ENCODE peak calls at places on chromosomes 5 and 9, in four cellular contexts. B, T, C and U are unnamed samples.

GRCh38 chr9:91166796-91167366 is 194.8 kb downstream of the AUH start:
- DNase-seq in C (no peak), B (no peak), T (peak), U (no peak)

GRCh38 chr9:2800385-2801179 is 43.3 kb downstream of the PUM3 start:
- DNase-seq in B (peak), T (no peak), C (no peak), U (no peak)

GRCh38 chr5:14665949-14666741 is 1.6 kb downstream of the OTULIN start:
- DNase-seq in T (peak), B (no peak), C (peak), U (no peak)

GRCh38 chr5:126514159-126515141 is 80.6 kb downstream of the ALDH7A1 start:
- DNase-seq in T (peak), B (peak), C (no peak), U (no peak)

GRCh38 chr5:96936431-96937221 is 746 bp downstream of the LNPEP start:
- DNase-seq in C (peak), B (peak), T (peak), U (no peak)

GRCh38 chr5:66072031-66072430 is 72.1 kb upstream of the SREK1 start:
- DNase-seq in C (no peak), T (peak), B (no peak), U (no peak)

GRCh38 chr5:41418220-41419031 is 92.0 kb downstream of the PLCXD3 start:
- DNase-seq in T (no peak), B (peak), C (no peak), U (no peak)

GRCh38 chr5:87686975-87687374 is 274.2 kb upstream of the CCNH start:
- DNase-seq in B (no peak), T (no peak), C (no peak), U (no peak)

GRCh38 chr5:1418921-1419280 is 26.3 kb downstream of the SLC6A3 start:
- DNase-seq in B (no peak), T (no peak), C (no peak), U (no peak)

GRCh38 chr5:178177569-178177968 is 9.6 kb downstream of the GMCL2 start:
- DNase-seq in T (no peak), C (no peak), B (no peak), U (no peak)

GRCh38 chr9:118567861-118568260 is 801.4 kb downstream of the BRINP1 start:
- DNase-seq in T (no peak), C (no peak), B (no peak), U (no peak)

GRCh38 chr5:148120317-148120716 is 48.0 kb upstream of the SPINK14 start:
- DNase-seq in B (no peak), T (no peak), C (no peak), U (no peak)

GRCh38 chr5:180316586-180316985 is 24.7 kb upstream of the MAPK9 start:
- DNase-seq in C (no peak), T (no peak), B (no peak), U (no peak)

GRCh38 chr5:77396017-77396416 is 96.1 kb downstream of the WDR41 start:
- DNase-seq in B (no peak), T (no peak), C (no peak), U (no peak)

GRCh38 chr5:151742870-151743294 is 15.5 kb downstream of the ATOX1 start:
- DNase-seq in T (peak), B (peak), C (no peak), U (no peak)

GRCh38 chr9:21096172-21096900 is 18.6 kb upstream of the IFNB1 start:
- DNase-seq in B (peak), C (no peak), T (peak), U (peak)

GRCh38 chr5:61202213-61202612 is 39.9 kb upstream of the SMIM15 start:
- DNase-seq in B (no peak), C (no peak), T (peak), U (no peak)

GRCh38 chr9:7333714-7334113 is 465.9 kb downstream of the DMAC1 start:
- DNase-seq in B (no peak), T (no peak), C (no peak), U (no peak)

GRCh38 chr5:55925181-55925580 is 69.6 kb downstream of the IL6ST start:
- DNase-seq in B (no peak), T (no peak), C (no peak), U (no peak)

GRCh38 chr5:139574641-139575312 is 13.6 kb downstream of the UBE2D2 start:
- DNase-seq in T (peak), C (no peak), B (peak), U (no peak)

GRCh38 chr9:84697494-84698114 is 28.1 kb downstream of the NTRK2 start:
- DNase-seq in B (peak), C (peak), T (peak), U (peak)

GRCh38 chr5:170105643-170106611 is at the start of gene FOXI1:
- DNase-seq in C (no peak), B (no peak), T (no peak), U (no peak)

GRCh38 chr9:35562895-35563746 is 41.9 kb upstream of the TESK1 start:
- DNase-seq in C (no peak), B (no peak), T (no peak), U (no peak)

GRCh38 chr5:92687793-92688467 is 893.1 kb downstream of the NR2F1-AS1 start:
- DNase-seq in T (peak), B (peak), C (no peak), U (peak)

GRCh38 chr5:135243194-135244191 is 155.5 kb downstream of the MACROH2A1 start:
- DNase-seq in C (peak), T (no peak), B (peak), U (no peak)

GRCh38 chr9:17613723-17614122 is 34.9 kb downstream of the SH3GL2 start:
- DNase-seq in B (peak), C (no peak), T (peak), U (peak)

GRCh38 chr5:177537389-177538361 is 16.7 kb downstream of the FAM193B start:
- DNase-seq in C (no peak), T (peak), B (peak), U (peak)

GRCh38 chr5:150801117-150801927 is 22.8 kb downstream of the SMIM3 start:
- DNase-seq in C (no peak), T (peak), B (peak), U (no peak)

GRCh38 chr5:370959-371810 is 49.7 kb downstream of the AHRR start:
- DNase-seq in C (peak), T (no peak), B (no peak), U (no peak)

GRCh38 chr5:367358-368130 is 46.0 kb downstream of the AHRR start:
- DNase-seq in T (no peak), C (peak), B (no peak), U (no peak)

GRCh38 chr5:370311-370958 is 48.9 kb downstream of the AHRR start:
- DNase-seq in T (no peak), B (no peak), C (peak), U (no peak)

GRCh38 chr5:368162-369084 is 46.9 kb downstream of the AHRR start:
- DNase-seq in C (peak), T (peak), B (peak), U (peak)

DNA sequence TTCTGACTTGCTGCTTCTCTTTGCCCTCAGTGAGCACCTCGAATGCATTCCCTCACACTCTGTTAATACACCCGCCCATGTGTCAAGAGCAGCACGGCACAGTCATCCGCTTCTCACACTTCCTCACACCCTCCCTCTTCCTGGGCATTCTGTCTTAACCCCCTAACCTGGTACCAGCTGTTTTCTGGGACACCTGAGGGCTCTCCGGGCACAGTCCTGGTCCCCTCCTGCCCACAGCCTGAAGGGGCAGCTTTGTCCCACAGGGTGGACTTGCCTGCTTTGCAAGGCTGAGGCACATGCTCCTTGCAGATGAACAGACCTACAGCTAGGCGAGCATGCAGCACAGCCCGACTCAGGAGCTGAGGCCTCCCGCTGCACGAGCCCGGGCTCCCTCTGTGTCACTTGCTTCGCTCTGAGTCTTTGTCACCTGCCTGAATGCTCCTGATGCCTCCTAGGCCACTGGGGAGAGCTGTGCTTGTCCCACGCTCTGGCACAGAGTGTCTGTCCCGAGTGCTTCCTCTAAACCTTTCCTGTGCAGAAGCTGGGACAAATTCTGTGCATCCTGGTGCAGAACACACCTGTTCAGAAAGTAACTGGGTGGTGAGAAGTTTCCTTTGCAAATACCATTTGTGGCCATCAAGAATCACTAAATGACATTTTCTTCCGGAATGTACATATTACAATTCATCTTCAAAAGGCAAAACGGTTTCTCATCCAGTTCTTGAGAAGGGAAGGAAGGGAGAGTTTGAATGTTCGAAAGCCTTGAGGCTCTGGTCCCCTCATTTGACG is 47.8 kb downstream of the AHRR start:
- DNase-seq in C (peak), B (no peak), T (no peak), U (no peak)
- TF ChIP-seq CTCF in C (no peak), B (no peak), T (no peak), U (no peak)

DNA sequence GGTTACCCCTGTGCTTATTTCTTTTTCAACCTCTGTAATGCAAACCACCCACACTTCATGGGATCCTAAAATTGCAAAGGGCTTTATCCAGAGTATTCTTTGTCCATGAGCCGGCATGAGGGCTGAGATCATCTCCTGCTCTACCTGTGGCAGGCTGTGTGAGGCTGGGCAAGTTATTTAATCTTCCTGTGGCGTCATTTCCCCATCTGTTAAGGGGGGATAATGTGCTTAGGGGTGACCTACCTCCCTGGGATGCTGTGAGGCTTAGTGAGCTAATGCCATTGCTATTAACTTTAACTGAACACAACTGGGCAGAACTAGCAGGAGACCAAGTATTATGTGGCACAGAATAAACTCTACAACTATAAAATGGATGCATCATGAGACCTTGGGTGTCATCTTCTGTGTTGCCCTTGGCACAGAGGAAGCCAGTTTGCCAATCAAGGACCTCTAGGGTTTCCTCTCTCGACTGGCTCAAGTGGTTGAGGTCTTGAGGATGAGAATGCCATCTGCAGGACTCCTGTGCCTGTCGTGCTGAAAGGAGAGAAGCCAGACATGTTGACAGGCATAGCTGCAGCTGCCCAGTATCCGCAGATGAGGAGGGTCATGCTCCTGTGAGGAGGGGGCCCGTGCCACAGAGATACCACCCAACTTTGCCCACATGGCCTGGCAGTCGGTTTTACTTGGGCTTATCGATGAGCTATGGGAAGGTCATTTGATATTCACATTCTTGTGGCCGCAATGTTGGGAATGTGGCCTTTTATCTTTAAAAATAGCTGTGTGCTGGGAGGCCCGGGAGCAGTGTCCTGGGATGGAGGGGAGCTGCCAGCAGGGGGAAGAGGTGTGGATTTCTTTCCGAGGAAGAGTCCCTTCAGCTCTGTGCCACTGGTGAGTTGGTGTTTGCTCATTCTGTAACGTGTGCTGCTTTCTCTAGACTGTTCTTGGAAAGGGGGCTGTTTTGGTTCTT is 17.2 kb downstream of the FRMPD1 start:
- DNase-seq in B (no peak), T (no peak), C (no peak), U (no peak)
- TF ChIP-seq CTCF in B (peak), T (no peak), C (no peak), U (no peak)

DNA sequence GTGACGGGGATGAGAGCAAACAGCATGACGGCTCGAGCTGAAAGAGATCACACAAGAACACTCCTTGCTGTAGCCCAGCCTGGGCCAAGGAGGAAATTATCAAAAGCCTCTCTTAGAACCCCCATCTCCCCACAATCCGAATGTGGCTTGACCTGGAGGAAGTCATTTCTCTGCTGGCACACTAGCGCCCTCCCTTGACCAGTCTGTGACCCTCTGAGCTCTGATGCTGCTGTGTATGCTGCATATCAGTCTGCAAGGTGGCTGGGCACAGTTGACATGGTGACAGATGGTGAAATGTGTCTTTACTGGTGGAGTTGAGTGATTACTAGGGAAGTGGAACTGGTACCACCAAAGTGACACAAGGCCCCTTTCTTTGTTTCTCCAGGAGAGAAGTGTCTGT is 3.3 kb downstream of the SLC46A2 start:
- DNase-seq in C (no peak), B (no peak), T (no peak), U (no peak)
- TF ChIP-seq CTCF in C (peak), B (no peak), T (peak), U (peak)

GRCh38 chr5:115627295-115627825 is 1.5 kb upstream of the TMED7 start:
- DNase-seq in T (no peak), B (no peak), C (no peak), U (no peak)
- TF ChIP-seq CTCF in T (peak), B (no peak), C (no peak), U (no peak)

DNA sequence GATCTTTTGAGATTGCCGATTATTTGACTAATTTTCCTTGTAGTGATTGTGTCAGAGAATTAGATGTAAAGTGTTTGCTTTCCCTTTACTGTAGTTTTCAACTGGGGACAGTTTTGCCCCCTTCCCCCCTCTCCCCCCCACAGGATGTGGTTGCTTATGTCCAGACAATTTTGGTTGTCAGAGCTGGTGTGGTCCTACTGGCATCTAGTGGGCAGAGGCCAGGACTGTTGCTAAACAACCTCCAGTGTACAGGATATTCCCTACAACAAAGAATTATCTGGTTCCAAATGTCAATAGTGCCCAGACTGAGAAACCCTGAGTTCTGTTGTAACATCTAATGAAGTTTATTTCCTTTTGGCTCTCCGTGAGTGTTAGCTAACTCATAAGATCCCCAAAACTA is 20.0 kb downstream of the TMEFF1 start:
- DNase-seq in B (peak), T (peak), C (no peak), U (peak)
- TF ChIP-seq CTCF in B (peak), T (peak), C (no peak), U (peak)

GRCh38 chr9:93620041-93620506 is 43.7 kb downstream of the PHF2 start:
- DNase-seq in T (no peak), C (no peak), B (no peak), U (no peak)
- TF ChIP-seq CTCF in T (no peak), C (no peak), B (no peak), U (no peak)

GRCh38 chr9:132943677-132944293 is 631 bp downstream of the TSC1 start:
- DNase-seq in C (no peak), B (peak), T (no peak), U (no peak)

GRCh38 chr9:132942541-132943182 is 1.8 kb downstream of the TSC1 start:
- DNase-seq in B (peak), T (no peak), C (no peak), U (no peak)

GRCh38 chr9:132946216-132946615 is 1.8 kb upstream of the TSC1 start:
- DNase-seq in B (no peak), T (no peak), C (no peak), U (no peak)

GRCh38 chr9:132945186-132946130 is 1.0 kb upstream of the TSC1 start:
- DNase-seq in B (no peak), C (no peak), T (no peak), U (no peak)

GRCh38 chr9:132944294-132945185 is at the start of gene TSC1:
- DNase-seq in B (peak), T (peak), C (peak), U (peak)
- TF ChIP-seq CTCF in B (no peak), T (peak), C (no peak), U (no peak)

DNA sequence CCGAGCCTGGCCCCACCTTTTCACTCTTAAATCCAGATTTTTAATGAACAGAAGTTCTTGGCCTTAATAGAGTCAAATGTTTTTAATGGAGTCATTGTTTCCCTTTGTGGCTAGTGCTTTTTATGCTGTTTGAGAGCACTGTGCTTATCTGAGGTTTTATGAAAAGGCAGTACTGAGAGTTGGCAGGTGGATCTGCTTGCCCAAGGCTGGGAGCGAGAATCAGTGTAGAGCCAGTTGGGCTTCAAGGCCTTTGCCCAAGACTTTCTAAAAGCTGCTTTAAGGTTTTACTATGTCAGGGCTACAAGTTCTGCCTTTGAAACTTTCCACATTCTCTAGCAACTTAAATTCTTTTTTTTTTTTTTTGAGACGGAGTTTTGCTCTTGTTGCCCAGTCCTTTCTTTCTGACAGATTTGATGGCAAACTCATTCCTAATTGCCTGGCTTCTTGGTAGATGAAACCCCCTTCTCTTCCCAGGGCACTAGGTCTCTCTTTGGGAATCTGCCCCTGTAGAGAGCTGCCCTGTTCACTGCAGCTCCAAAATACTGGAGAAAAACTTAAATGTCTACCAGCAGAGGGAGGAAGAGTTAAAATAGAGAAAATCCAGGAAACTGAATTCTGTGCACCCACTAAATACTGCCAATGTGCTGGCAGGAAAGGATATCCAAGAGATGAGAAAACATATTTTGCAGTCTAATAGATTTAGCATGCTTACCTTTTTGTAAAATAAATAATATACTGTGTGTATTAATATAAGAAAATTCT is 36.9 kb upstream of the CDK20 start:
- DNase-seq in C (no peak), T (peak), B (peak), U (no peak)
- TF ChIP-seq CTCF in C (no peak), T (peak), B (peak), U (peak)

DNA sequence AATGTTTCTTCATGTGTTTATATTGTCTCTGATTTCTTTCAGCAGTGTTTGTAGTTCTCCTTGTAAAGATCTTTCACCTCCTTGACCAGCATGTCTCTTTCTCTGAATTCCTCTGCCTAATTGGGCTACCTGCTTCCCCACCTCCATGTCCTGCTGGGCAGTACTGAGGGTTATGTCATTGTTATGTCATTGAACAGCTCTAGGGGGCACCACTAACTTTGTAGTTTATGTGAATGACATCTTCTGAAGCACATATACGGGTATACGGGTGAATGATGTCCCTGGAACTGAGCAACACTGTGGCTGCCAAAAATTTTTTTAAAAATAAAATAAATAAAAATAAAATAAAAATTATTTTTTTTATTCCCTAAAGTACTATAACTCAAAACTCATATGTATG is 16.9 kb upstream of the SNCAIP start:
- DNase-seq in B (no peak), T (no peak), C (no peak), U (no peak)
- TF ChIP-seq CTCF in B (peak), T (peak), C (peak), U (peak)